ENCODE peak calls at places on chromosomes 3 and 15, in seven cellular contexts. M is endothelial cell of umbilical vein; B is CD8-positive, alpha-beta T cell; X is pancreas; T is WERI-Rb-1; J is right lobe of liver; E is GM12878. H is an unnamed sample.

GRCh38 chr3:187880438-187880837 is 135.2 kb upstream of the BCL6 start:
- DNase-seq in B (no peak), T (no peak), X (no peak), J (no peak), E (no peak), M (no peak), H (no peak)

GRCh38 chr15:92809064-92809879 is 90.9 kb upstream of the CHD2 start:
- DNase-seq in J (peak), M (peak), T (peak), B (peak), E (peak), X (peak), H (peak)

GRCh38 chr15:95837605-95838004 is 492.9 kb upstream of the NR2F2 start:
- DNase-seq in J (no peak), T (no peak), B (no peak), E (no peak), X (no peak), M (no peak), H (no peak)

GRCh38 chr15:78322243-78322642 is 17.9 kb upstream of the CRABP1 start:
- DNase-seq in M (peak), B (no peak), X (no peak), J (no peak), T (no peak), E (no peak), H (no peak)

GRCh38 chr3:110932515-110933095 is 139.0 kb upstream of the NECTIN3 start:
- DNase-seq in T (peak), J (no peak), E (no peak), B (no peak), M (no peak), X (no peak), H (no peak)

GRCh38 chr15:69679623-69680228 is 227.1 kb downstream of the RPLP1 start:
- DNase-seq in B (peak), E (peak), M (no peak), T (no peak), X (no peak), J (no peak), H (peak)

GRCh38 chr3:141828487-141829284 is 47.8 kb upstream of the ATP1B3 start:
- DNase-seq in X (peak), E (no peak), M (no peak), J (no peak), B (no peak), T (peak), H (no peak)

GRCh38 chr3:157082305-157082981 is 77.5 kb downstream of the CCNL1 start:
- DNase-seq in E (no peak), M (no peak), X (no peak), T (no peak), B (no peak), J (peak), H (no peak)

GRCh38 chr15:42577514-42578031 is 2.2 kb downstream of the STARD9 start:
- DNase-seq in M (no peak), E (no peak), T (peak), J (no peak), B (no peak), X (no peak), H (no peak)

GRCh38 chr15:42065008-42065407 is 29.4 kb downstream of the PLA2G4D start:
- DNase-seq in X (no peak), T (no peak), E (no peak), M (peak), J (no peak), B (peak), H (no peak)

GRCh38 chr3:157128771-157129671 is 30.9 kb downstream of the CCNL1 start:
- DNase-seq in E (no peak), M (peak), B (peak), J (no peak), T (no peak), X (peak), H (no peak)

GRCh38 chr15:96285306-96285705 is 45.2 kb upstream of the NR2F2 start:
- DNase-seq in M (no peak), E (no peak), T (no peak), J (no peak), B (no peak), X (no peak), H (no peak)

GRCh38 chr3:110419096-110419495 is 652.5 kb upstream of the NECTIN3 start:
- DNase-seq in J (no peak), E (no peak), T (no peak), X (no peak), B (no peak), M (peak), H (no peak)

GRCh38 chr3:188061133-188061532 is 92.8 kb upstream of the LPP start:
- DNase-seq in X (no peak), M (peak), B (peak), T (no peak), J (no peak), E (no peak), H (no peak)

GRCh38 chr3:187773963-187774789 is 28.9 kb upstream of the BCL6 start:
- DNase-seq in J (no peak), X (no peak), T (no peak), E (no peak), B (no peak), M (no peak), H (no peak)

GRCh38 chr3:48194446-48195071 is 6.3 kb upstream of the CDC25A start:
- DNase-seq in X (peak), E (peak), B (no peak), M (peak), J (peak), T (peak), H (no peak)

GRCh38 chr15:99320374-99321215 is 69.3 kb downstream of the LRRC28 start:
- DNase-seq in E (no peak), B (no peak), M (no peak), X (no peak), J (no peak), T (no peak), H (no peak)

GRCh38 chr3:194604837-194605236 is 28.4 kb downstream of the TMEM44 start:
- DNase-seq in X (no peak), E (no peak), J (no peak), M (no peak), T (no peak), B (no peak), H (no peak)

GRCh38 chr3:192444096-192444790 is 283.1 kb downstream of the FGF12 start:
- DNase-seq in X (peak), E (peak), B (peak), T (peak), J (peak), M (peak), H (peak)

DNA sequence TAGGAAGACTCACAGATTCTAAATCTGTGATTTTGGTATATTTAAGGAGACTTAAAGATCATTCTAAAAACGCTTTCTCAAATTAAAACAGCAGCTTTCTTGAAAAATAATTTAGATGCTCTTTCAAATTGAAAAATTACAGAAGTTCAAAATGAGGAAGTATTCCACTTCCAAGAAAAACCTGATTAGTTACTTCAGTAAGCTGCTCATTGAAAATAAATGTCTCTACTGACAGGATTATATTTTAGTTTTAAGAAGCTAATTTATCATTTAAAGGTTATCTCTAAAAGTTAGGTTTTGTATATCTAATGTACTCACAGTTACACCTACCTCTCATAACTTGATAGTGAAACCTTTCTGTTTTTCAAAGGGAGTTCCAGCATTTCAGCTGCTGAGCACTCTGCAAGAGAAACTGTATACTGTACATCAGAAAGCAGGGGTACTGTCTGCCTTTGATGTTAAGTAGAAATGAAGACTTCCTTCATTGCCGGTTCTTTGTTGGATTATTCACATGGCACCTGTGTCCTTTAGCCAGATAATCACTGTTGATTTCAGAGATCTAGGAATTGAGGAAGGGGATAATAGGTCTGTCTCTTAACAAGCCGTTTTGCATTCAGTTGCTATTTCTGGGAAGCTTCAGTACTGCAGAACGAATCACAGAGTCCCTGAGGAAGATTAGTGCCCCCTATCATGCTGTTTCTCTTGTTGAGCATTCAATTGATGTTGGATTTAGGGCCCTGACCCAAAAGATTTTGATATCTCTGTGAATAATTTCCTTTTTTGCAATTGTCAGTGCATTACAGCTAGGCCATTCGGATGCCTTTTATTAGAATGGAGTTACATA is 161.7 kb downstream of the TCF12 start:
- DNase-seq in E (no peak), M (no peak), B (no peak), J (no peak), X (no peak), T (peak), H (no peak)
- TF ChIP-seq CTCF in E (no peak), M (no peak), B (no peak), J (no peak), X (no peak), T (peak), H (no peak)

GRCh38 chr3:36813320-36813719 is 49.0 kb upstream of the DCLK3 start:
- DNase-seq in T (no peak), E (no peak), B (no peak), M (no peak), J (no peak), X (no peak), H (no peak)

GRCh38 chr3:36815375-36815774 is 51.0 kb upstream of the DCLK3 start:
- DNase-seq in J (no peak), T (no peak), B (no peak), X (no peak), E (no peak), M (no peak), H (no peak)

GRCh38 chr3:36814071-36814717 is 49.8 kb upstream of the DCLK3 start:
- DNase-seq in M (no peak), B (no peak), X (no peak), T (no peak), E (no peak), J (no peak), H (no peak)

GRCh38 chr3:36812240-36812639 is 47.9 kb upstream of the DCLK3 start:
- DNase-seq in B (no peak), J (no peak), M (no peak), X (no peak), T (no peak), E (no peak), H (no peak)

DNA sequence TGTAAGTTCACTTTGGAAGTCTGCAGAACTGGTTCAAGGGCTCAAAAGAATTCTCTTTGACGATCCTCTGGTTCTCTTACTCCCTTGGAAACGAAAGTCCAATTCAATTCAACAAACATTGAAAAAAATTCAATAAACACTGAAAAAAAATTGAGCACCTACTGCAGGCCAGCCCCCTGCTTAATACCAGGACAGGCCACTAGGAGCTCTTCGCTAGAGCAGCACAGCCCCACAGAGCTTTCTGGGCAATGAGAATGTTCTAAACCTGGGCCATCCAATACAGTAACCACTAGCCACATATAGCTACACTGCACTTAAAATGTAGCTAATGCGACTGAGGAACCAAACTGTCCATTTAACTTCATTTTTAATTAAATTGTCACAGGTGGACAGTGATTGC is 50.4 kb upstream of the DCLK3 start:
- DNase-seq in X (no peak), T (no peak), M (no peak), E (no peak), B (no peak), J (no peak), H (no peak)
- TF ChIP-seq CTCF in X (no peak), T (peak), M (no peak), E (peak), B (no peak), J (no peak), H (peak)

GRCh38 chr3:34882764-34883163 is 756.6 kb upstream of the ARPP21 start:
- DNase-seq in M (no peak), X (no peak), B (no peak), E (no peak), T (peak), J (no peak), H (no peak)
- TF ChIP-seq CTCF in M (peak), X (no peak), B (no peak), E (peak), T (peak), J (peak), H (no peak)

DNA sequence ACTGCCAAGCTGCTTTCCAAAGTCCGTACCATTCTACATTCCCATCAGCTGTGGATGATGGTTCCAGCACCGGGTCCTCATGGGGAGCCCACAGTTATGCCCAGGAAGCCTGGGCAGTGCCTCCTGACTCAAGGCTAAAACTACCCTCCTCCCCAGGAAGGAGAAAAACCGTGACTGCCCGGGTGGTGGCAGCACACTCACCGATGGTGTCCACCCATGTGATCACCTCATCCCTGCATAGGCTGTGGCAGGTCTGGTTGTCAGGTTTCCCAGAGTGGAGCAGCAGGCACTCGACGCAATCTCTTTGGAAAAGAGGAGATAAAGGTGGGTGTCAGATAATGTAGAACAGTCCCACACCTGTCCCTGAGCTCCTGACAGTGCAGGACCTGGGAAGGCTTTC is 38.6 kb downstream of the UMPS start:
- DNase-seq in M (no peak), B (no peak), J (peak), E (no peak), X (no peak), T (no peak), H (no peak)
- TF ChIP-seq CTCF in M (no peak), B (no peak), J (peak), E (peak), X (no peak), T (no peak), H (peak)

DNA sequence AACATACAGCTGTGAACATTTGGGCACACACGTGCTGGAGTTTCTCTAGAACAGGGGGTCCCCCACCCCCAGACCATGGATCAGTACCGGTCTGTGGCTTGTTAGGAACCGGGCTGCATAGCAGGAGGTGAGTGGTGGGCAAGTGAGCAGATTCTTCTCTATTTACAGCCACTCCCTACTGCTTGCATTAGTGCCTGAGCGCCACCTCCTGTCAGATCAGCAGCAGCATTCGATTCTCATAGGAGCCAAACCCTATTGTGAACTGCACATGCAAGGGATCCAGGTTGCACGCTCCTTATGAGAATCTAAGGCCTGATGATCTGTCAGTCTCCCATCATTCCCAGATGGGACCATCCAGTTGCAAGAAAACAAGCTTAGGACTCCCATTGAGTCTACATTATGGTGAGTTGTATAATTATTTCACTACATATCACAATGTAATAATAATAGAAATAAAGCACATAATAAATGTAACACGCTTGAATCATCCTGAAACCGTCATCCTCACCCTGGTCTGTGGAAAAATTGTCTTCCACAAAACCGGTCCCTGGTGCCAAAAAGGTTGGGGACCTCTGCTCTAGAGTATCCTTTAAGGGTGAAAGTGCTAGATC is 25.8 kb downstream of the CHRM5 start:
- DNase-seq in T (peak), J (no peak), M (peak), B (no peak), E (no peak), X (no peak), H (peak)
- TF ChIP-seq CTCF in T (peak), J (peak), M (no peak), B (no peak), E (peak), X (no peak), H (peak)

DNA sequence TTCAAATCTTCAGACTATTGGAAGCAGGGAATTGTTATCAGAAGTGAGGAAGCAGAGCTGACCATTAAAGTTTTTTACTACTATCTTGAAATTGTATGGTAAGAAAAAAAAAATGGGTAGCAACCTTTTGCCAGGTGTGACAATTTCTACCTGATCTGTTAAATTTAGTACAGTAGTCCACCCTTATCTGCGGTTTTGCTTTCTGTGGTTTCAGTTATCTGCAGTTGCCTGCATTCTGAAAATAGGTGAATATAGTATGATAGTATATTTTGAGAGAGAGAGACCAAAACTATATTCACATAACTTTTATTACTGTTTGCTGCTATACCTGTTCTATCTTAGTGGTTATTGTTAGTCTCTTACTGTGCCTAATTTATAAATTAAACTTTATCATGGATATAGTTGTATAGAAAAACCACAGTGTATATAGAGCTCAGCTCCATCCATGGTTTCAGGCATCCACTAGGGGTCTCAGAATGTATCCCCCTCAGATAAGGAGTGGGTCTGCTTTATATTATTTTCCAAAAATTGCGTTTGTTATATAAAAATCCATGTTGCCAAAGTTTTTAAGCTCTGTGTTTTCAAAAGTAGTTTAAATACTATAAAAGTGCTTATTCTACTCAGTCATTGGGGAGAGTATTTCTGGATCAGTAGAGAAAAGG is 69.9 kb downstream of the PTPRG start:
- DNase-seq in M (no peak), E (no peak), X (no peak), T (no peak), J (no peak), B (no peak), H (peak)
- TF ChIP-seq CTCF in M (no peak), E (no peak), X (no peak), T (no peak), J (no peak), B (no peak), H (no peak)

DNA sequence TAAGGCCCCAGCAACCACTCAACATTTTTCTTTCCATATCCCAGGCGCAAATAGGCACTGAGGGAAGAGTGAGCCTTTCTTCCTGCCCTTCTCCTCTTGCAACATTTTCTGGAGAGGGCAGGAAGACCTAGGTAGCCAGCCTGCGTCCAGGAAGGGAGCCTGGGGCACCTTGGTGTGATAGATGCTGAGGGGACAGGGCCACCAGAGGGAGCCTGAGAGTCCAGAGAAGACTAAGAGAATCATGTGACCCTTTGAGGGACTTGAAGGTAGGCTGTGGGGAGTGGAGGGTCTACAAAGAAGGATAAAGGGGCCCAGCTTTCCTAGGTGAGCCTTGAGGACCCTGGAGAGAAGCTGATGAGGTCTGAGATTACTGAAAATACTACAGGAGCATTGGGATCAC is 346.6 kb downstream of the CNTN6 start:
- DNase-seq in J (no peak), T (peak), B (no peak), X (peak), M (no peak), E (no peak), H (no peak)
- TF ChIP-seq CTCF in J (peak), T (peak), B (no peak), X (no peak), M (no peak), E (peak), H (peak)

H was measured in GM12864.